ENCODE peak calls at places on chromosome 20, in ten cellular contexts. V is cardiac muscle cell; G is CD4-positive, alpha-beta T cell; A is AG10803; U is endothelial cell; J is K562; H is omental fat pad; Y is Peyer's patch; Q is left ventricle myocardium inferior; F is heart left ventricle. X is an unnamed sample.

GRCh38 chr20:50874111-50874757 is 57.0 kb downstream of the ADNP start:
- DNase-seq in V (no peak), G (no peak), A (no peak), U (no peak), J (no peak), H (no peak), Y (no peak), Q (no peak), F (no peak), X (no peak)

GRCh38 chr20:47051936-47052566 is 157.4 kb downstream of the EYA2 start:
- DNase-seq in V (no peak), G (no peak), A (no peak), U (no peak), J (no peak), H (no peak), Y (no peak), Q (no peak), F (no peak), X (no peak)

GRCh38 chr20:48995599-48995998 is 50.5 kb upstream of the CSE1L start:
- DNase-seq in V (peak), G (no peak), A (no peak), U (no peak), J (no peak), H (no peak), Y (no peak), Q (no peak), F (no peak), X (no peak)

GRCh38 chr20:41534842-41535241 is 83.3 kb downstream of the CHD6 start:
- DNase-seq in V (no peak), G (no peak), A (no peak), U (no peak), J (no peak), H (no peak), Y (no peak), Q (no peak), F (no peak), X (no peak)

GRCh38 chr20:15496501-15497039 is 1076.7 kb downstream of the KIF16B start:
- DNase-seq in V (no peak), G (no peak), A (no peak), U (no peak), J (no peak), H (no peak), Y (no peak), Q (no peak), F (no peak), X (no peak)

GRCh38 chr20:25014816-25015215 is 22.3 kb upstream of the APMAP start:
- DNase-seq in V (no peak), G (no peak), A (no peak), U (no peak), J (no peak), H (no peak), Y (peak), Q (no peak), F (peak), X (no peak)

GRCh38 chr20:58693226-58694006 is 816 bp downstream of the NPEPL1 start:
- DNase-seq in V (peak), G (no peak), A (no peak), U (no peak), J (no peak), H (no peak), Y (peak), Q (peak), F (no peak), X (peak)

GRCh38 chr20:53080969-53081871 is 109.1 kb downstream of the TSHZ2 start:
- DNase-seq in V (no peak), G (peak), A (no peak), U (no peak), J (no peak), H (no peak), Y (no peak), Q (no peak), F (no peak), X (no peak)

GRCh38 chr20:50012282-50013263 is 29.8 kb downstream of the SNAI1 start:
- DNase-seq in V (peak), G (no peak), A (no peak), U (peak), J (peak), H (no peak), Y (peak), Q (no peak), F (no peak), X (no peak)

GRCh38 chr20:15836634-15837033 is 736.6 kb downstream of the KIF16B start:
- DNase-seq in V (no peak), G (no peak), A (peak), U (no peak), J (no peak), H (no peak), Y (no peak), Q (no peak), F (no peak), X (no peak)

GRCh38 chr20:14997791-14998190 is 660.4 kb upstream of the FLRT3 start:
- DNase-seq in V (no peak), G (no peak), A (peak), U (no peak), J (no peak), H (no peak), Y (no peak), Q (no peak), F (no peak), X (no peak)

GRCh38 chr20:58714340-58714922 is 21.8 kb downstream of the NPEPL1 start:
- DNase-seq in V (no peak), G (no peak), A (no peak), U (peak), J (no peak), H (no peak), Y (peak), Q (peak), F (peak), X (no peak)

GRCh38 chr20:44166477-44166876 is 20.5 kb downstream of the JPH2 start:
- DNase-seq in V (peak), G (no peak), A (peak), U (no peak), J (no peak), H (no peak), Y (no peak), Q (peak), F (peak), X (no peak)

GRCh38 chr20:43559588-43559987 is 761 bp downstream of the SGK2 start:
- DNase-seq in V (no peak), G (no peak), A (no peak), U (no peak), J (no peak), H (no peak), Y (no peak), Q (no peak), F (no peak), X (no peak)

GRCh38 chr20:40960521-40960956 is 68.1 kb upstream of the TOP1 start:
- DNase-seq in V (no peak), G (no peak), A (peak), U (no peak), J (no peak), H (no peak), Y (peak), Q (no peak), F (no peak), X (no peak)

GRCh38 chr20:38125157-38126056 is 39.7 kb downstream of the TGM2 start:
- DNase-seq in V (no peak), G (no peak), A (no peak), U (no peak), J (no peak), H (peak), Y (peak), Q (peak), F (peak), X (peak)

GRCh38 chr20:46546293-46546692 is 4.2 kb downstream of the OCSTAMP start:
- DNase-seq in V (no peak), G (no peak), A (no peak), U (no peak), J (peak), H (no peak), Y (no peak), Q (no peak), F (no peak), X (no peak)

GRCh38 chr20:10637062-10637559 is 36.7 kb downstream of the JAG1 start:
- DNase-seq in V (no peak), G (no peak), A (peak), U (no peak), J (no peak), H (no peak), Y (no peak), Q (no peak), F (no peak), X (no peak)

GRCh38 chr20:32263398-32263954 is 14.0 kb upstream of the KIF3B start:
- DNase-seq in V (no peak), G (no peak), A (no peak), U (no peak), J (no peak), H (no peak), Y (no peak), Q (no peak), F (no peak), X (no peak)

GRCh38 chr20:33076662-33077398 is 2.6 kb upstream of the BPIFB4 start:
- DNase-seq in V (no peak), G (no peak), A (no peak), U (peak), J (no peak), H (no peak), Y (no peak), Q (no peak), F (no peak), X (no peak)

GRCh38 chr20:63406617-63407245 is 45.6 kb upstream of the CHRNA4 start:
- DNase-seq in V (no peak), G (no peak), A (no peak), U (no peak), J (no peak), H (no peak), Y (no peak), Q (no peak), F (no peak), X (no peak)

GRCh38 chr20:38651154-38651553 is 49.5 kb downstream of the ARHGAP40 start:
- DNase-seq in V (no peak), G (no peak), A (no peak), U (no peak), J (no peak), H (no peak), Y (no peak), Q (no peak), F (no peak), X (no peak)

GRCh38 chr20:23666189-23666588 is 22.6 kb downstream of the CST4 start:
- DNase-seq in V (no peak), G (no peak), A (no peak), U (no peak), J (no peak), H (no peak), Y (no peak), Q (no peak), F (no peak), X (no peak)

GRCh38 chr20:60921021-60921622 is 330.9 kb upstream of the CDH4 start:
- DNase-seq in V (peak), G (no peak), A (peak), U (no peak), J (peak), H (no peak), Y (no peak), Q (peak), F (no peak), X (no peak)

DNA sequence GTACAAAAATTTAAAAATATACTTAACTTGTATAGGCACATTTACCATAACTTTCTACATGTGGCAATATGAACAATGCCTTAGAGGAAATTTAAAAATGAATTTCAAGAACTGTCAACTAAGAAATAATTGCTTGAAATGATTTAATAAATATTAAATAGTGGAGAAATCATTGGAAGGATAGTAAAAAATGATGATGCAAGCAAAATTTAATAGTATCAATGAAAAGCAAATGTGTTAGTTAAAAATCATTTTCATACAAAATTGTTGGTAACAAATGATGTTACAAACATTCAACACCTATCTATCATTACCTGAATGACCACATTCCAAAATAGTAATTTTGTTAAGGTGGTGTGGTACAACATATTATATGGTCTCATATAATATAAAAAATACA is 331.0 kb downstream of the HAO1 start:
- DNase-seq in V (no peak), G (no peak), A (no peak), U (no peak), J (no peak), H (no peak), Y (no peak), Q (no peak), F (no peak), X (no peak)
- TF ChIP-seq CTCF in V (no peak), G (no peak), A (no peak), U (no peak), J (no peak), H (no peak), Y (no peak), Q (no peak), F (no peak), X (no peak)

DNA sequence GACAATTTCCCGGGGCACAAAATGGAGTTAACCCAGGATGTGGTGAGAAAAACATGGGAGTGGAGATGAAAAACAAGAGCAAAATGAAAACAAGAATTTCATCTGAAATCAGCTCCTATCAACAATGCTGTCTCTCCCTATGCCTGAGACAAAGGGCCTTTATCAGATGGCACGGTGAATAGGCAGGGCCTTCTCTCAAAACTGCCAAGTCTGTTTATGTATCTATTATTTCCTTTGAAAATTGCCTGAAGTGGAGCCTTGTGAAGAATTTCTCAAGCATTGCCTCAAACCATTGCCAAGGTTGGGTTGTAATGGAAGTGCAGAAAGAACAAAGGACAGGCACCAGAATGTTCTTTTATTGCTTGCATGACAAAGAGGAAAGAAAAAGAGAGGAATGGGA is 74.7 kb downstream of the BTBD3 start:
- DNase-seq in V (no peak), G (no peak), A (no peak), U (no peak), J (no peak), H (no peak), Y (no peak), Q (no peak), F (no peak), X (no peak)
- TF ChIP-seq CTCF in V (no peak), G (no peak), A (no peak), U (no peak), J (no peak), H (no peak), Y (no peak), Q (no peak), F (no peak), X (no peak)

GRCh38 chr20:17500271-17500670 is 30.9 kb downstream of the BFSP1 start:
- DNase-seq in V (no peak), G (no peak), A (no peak), U (no peak), J (no peak), H (no peak), Y (no peak), Q (no peak), F (no peak), X (no peak)
- TF ChIP-seq CTCF in V (no peak), G (no peak), A (no peak), U (no peak), J (no peak), H (no peak), Y (no peak), Q (no peak), F (no peak), X (no peak)

GRCh38 chr20:18310592-18310991 is 22.3 kb downstream of the ZNF133 start:
- DNase-seq in V (no peak), G (no peak), A (no peak), U (no peak), J (no peak), H (no peak), Y (no peak), Q (no peak), F (no peak), X (no peak)

GRCh38 chr20:18299364-18299763 is 11.0 kb downstream of the ZNF133 start:
- DNase-seq in V (no peak), G (no peak), A (no peak), U (no peak), J (no peak), H (no peak), Y (no peak), Q (no peak), F (no peak), X (no peak)

GRCh38 chr20:18307301-18307700 is 19.0 kb downstream of the ZNF133 start:
- DNase-seq in V (no peak), G (no peak), A (no peak), U (no peak), J (no peak), H (no peak), Y (no peak), Q (no peak), F (no peak), X (no peak)

GRCh38 chr20:18304618-18305017 is 16.3 kb downstream of the ZNF133 start:
- DNase-seq in V (no peak), G (no peak), A (no peak), U (no peak), J (peak), H (no peak), Y (no peak), Q (no peak), F (no peak), X (no peak)
- TF ChIP-seq CTCF in V (no peak), G (no peak), A (peak), U (peak), J (peak), H (no peak), Y (no peak), Q (no peak), F (no peak), X (no peak)

X was measured in activated B cell treated with CpG ODN at 0.5 μM for 24 hours.